ENCODE peak calls at places on chromosomes 4 and X, in eight cellular contexts. U, K, I, G, L, F, E and C are unnamed samples. For H3K4me1, the result is how much of the 10 kb centered on the place peaks cover.

GRCh38 chr4:128844931-128845330 is 35.4 kb downstream of the JADE1 start:
- DNase-seq in U (no peak), K (peak), I (no peak), G (peak), L (no peak), F (peak), E (no peak), C (no peak)

GRCh38 chr4:25457053-25457715 is 80.1 kb downstream of the ANAPC4 start:
- DNase-seq in U (peak), K (no peak), I (no peak), G (no peak), L (no peak), F (no peak), E (no peak), C (no peak)

GRCh38 chr4:128349921-128350320 is 62.3 kb upstream of the PGRMC2 start:
- DNase-seq in U (no peak), K (no peak), I (no peak), G (no peak), L (no peak), F (no peak), E (no peak), C (no peak)

GRCh38 chr4:985123-985830 is 1.6 kb upstream of the IDUA start:
- DNase-seq in U (peak), K (peak), I (peak), G (peak), L (peak), F (no peak), E (peak), C (no peak)

GRCh38 chrX:42028113-42028512 is 104.8 kb upstream of the CASK start:
- DNase-seq in U (peak), K (peak), I (peak), G (no peak), L (no peak), F (no peak), E (no peak), C (no peak)

GRCh38 chr4:108540536-108540935 is 79.8 kb upstream of the RPL34 start:
- DNase-seq in U (no peak), K (no peak), I (no peak), G (no peak), L (no peak), F (no peak), E (no peak), C (peak)

GRCh38 chr4:4780634-4781287 is 78.7 kb upstream of the MSX1 start:
- DNase-seq in U (no peak), K (no peak), I (no peak), G (no peak), L (no peak), F (no peak), E (no peak), C (no peak)

GRCh38 chrX:143437439-143437838 is 79.8 kb downstream of the SPANXN3 start:
- DNase-seq in U (peak), K (no peak), I (no peak), G (no peak), L (no peak), F (no peak), E (no peak), C (no peak)

GRCh38 chr4:104493071-104493831 is 1.4 kb downstream of the CXXC4 start:
- DNase-seq in U (peak), K (no peak), I (no peak), G (no peak), L (no peak), F (no peak), E (no peak), C (no peak)

GRCh38 chrX:5916945-5917344 is 311.7 kb downstream of the NLGN4X start:
- DNase-seq in U (peak), K (no peak), I (no peak), G (no peak), L (no peak), F (no peak), E (no peak), C (no peak)

GRCh38 chr4:169976951-169977350 is 49.2 kb downstream of the MFAP3L start:
- DNase-seq in U (peak), K (no peak), I (no peak), G (no peak), L (no peak), F (no peak), E (no peak), C (no peak)

GRCh38 chr4:142413516-142413915 is 432.6 kb downstream of the INPP4B start:
- DNase-seq in U (no peak), K (no peak), I (no peak), G (no peak), L (no peak), F (no peak), E (no peak), C (no peak)

GRCh38 chr4:28226962-28227361 is 1366.3 kb downstream of the STIM2 start:
- DNase-seq in U (no peak), K (no peak), I (no peak), G (no peak), L (no peak), F (no peak), E (no peak), C (no peak)
- H3K4me1 ChIP-seq in U (under half), K (under half), I (under half), G (under half), L (under half), F (under half), E (under half), C (under half)

DNA sequence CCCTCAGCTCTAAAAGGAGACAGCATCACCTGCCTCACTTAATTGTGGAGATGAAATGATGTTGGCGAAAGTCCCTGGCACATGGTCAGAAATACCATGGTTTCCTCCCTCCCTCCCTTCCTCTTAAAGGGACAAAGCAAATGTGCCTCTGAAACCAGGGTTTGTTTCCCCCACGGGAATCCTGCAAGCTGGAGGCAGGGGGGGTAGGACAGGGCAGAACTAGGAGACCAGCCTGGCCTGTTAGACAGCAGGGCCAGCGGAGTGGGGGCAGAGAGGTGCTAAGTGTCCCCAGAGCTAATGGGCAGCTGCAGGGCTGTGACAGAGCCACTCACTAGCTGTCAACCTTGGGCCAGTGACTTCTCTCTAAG is 5.7 kb downstream of the RTL5 start:
- DNase-seq in U (no peak), K (no peak), I (no peak), G (no peak), L (no peak), F (no peak), E (no peak), C (no peak)
- H3K27ac ChIP-seq in U (no peak), K (no peak), I (no peak), G (no peak), L (no peak), F (no peak), E (peak), C (no peak)

GRCh38 chrX:130805906-130806305 is 97.1 kb downstream of the ENOX2 start:
- DNase-seq in U (no peak), K (no peak), I (no peak), G (no peak), L (no peak), F (no peak), E (no peak), C (no peak)

GRCh38 chrX:130799393-130799792 is 103.6 kb downstream of the ENOX2 start:
- DNase-seq in U (no peak), K (no peak), I (no peak), G (no peak), L (no peak), F (no peak), E (no peak), C (no peak)

GRCh38 chrX:130801901-130802300 is 101.1 kb downstream of the ENOX2 start:
- DNase-seq in U (peak), K (no peak), I (no peak), G (no peak), L (no peak), F (no peak), E (no peak), C (no peak)

DNA sequence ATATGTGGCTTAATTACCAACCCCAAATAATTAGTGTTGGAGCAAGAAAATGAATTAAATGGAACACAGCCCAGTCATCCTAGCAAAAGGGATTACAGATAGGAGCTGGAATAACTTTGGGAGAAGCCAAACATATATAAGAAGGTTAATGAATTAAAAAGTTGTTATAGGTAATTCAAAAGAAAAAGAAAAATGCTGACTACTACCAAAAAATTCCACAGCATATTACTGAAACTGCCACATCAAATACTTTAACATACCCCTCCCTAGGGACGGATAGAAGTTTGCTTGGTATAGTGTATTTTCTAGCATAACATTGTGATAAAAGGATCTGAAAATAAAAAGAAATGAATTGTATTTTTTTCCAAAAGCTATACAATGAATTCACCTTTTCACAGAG is 99.5 kb downstream of the ENOX2 start:
- DNase-seq in U (no peak), K (no peak), I (no peak), G (no peak), L (no peak), F (no peak), E (no peak), C (no peak)
- H3K4me1 ChIP-seq in U (under half), K (under half), I (under half), G (under half), L (under half), F (under half), E (under half), C (under half)

DNA sequence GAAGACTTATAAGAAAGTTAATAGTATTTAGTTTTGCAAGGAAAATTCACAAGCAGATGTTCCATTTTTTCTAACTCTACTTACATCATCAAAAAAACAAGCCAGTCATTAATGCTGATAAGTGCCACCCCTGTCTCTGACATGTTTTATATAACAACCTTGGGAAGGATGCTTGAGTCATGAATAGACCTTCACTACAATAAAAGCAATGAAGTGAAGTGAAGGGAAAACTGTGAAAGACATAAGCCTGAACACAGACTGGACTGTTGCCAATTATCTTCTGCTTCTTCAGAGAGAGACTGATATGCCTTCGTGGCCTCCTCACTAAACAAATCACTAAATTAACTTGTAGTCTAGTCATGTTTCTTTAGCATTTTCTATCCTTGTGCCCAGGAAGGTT is 353.2 kb downstream of the PDHA2 start:
- DNase-seq in U (no peak), K (no peak), I (no peak), G (no peak), L (no peak), F (no peak), E (no peak), C (no peak)
- H3K27ac ChIP-seq in U (no peak), K (no peak), I (no peak), G (no peak), L (no peak), F (no peak), E (no peak), C (no peak)

GRCh38 chr4:7674706-7675105 is 240.0 kb upstream of the PSAPL1 start:
- DNase-seq in U (no peak), K (no peak), I (peak), G (no peak), L (no peak), F (no peak), E (peak), C (no peak)

GRCh38 chr4:7676376-7676775 is 241.6 kb upstream of the PSAPL1 start:
- DNase-seq in U (no peak), K (no peak), I (no peak), G (no peak), L (no peak), F (no peak), E (no peak), C (no peak)

GRCh38 chr4:7677086-7677485 is 242.4 kb upstream of the PSAPL1 start:
- DNase-seq in U (no peak), K (no peak), I (no peak), G (no peak), L (no peak), F (no peak), E (peak), C (no peak)

GRCh38 chr4:7675136-7675535 is 240.4 kb upstream of the PSAPL1 start:
- DNase-seq in U (no peak), K (no peak), I (no peak), G (no peak), L (no peak), F (no peak), E (peak), C (no peak)

GRCh38 chr4:7675612-7676320 is 241.0 kb upstream of the PSAPL1 start:
- DNase-seq in U (no peak), K (no peak), I (no peak), G (no peak), L (no peak), F (no peak), E (peak), C (no peak)
- H3K4me1 ChIP-seq in U (under half), K (under half), I (under half), G (under half), L (under half), F (under half), E (under half), C (under half)

GRCh38 chrX:119503484-119503861 is 35.2 kb downstream of the SLC25A5 start:
- DNase-seq in U (peak), K (peak), I (peak), G (peak), L (peak), F (no peak), E (no peak), C (no peak)
- H3K27ac ChIP-seq in U (no peak), K (peak), I (no peak), G (peak), L (no peak), F (no peak), E (no peak), C (no peak)

GRCh38 chr4:140083320-140083719 is 70.7 kb downstream of the MAML3 start:
- DNase-seq in U (no peak), K (no peak), I (no peak), G (no peak), L (no peak), F (no peak), E (no peak), C (no peak)

GRCh38 chr4:140085924-140086323 is 68.1 kb downstream of the MAML3 start:
- DNase-seq in U (no peak), K (no peak), I (no peak), G (no peak), L (no peak), F (no peak), E (no peak), C (no peak)

GRCh38 chr4:140082399-140082758 is 71.6 kb downstream of the MAML3 start:
- DNase-seq in U (no peak), K (no peak), I (no peak), G (no peak), L (no peak), F (no peak), E (no peak), C (no peak)

GRCh38 chr4:140085062-140085622 is 68.8 kb downstream of the MAML3 start:
- DNase-seq in U (peak), K (no peak), I (no peak), G (no peak), L (no peak), F (no peak), E (no peak), C (no peak)

GRCh38 chr4:140084426-140084825 is 69.6 kb downstream of the MAML3 start:
- DNase-seq in U (no peak), K (no peak), I (no peak), G (no peak), L (no peak), F (no peak), E (no peak), C (no peak)
- H3K4me1 ChIP-seq in U (under half), K (under half), I (under half), G (under half), L (under half), F (under half), E (under half), C (under half)

GRCh38 chr4:173039617-173040176 is 128.9 kb upstream of the GALNT7 start:
- DNase-seq in U (no peak), K (peak), I (no peak), G (no peak), L (no peak), F (no peak), E (no peak), C (no peak)
- H3K27ac ChIP-seq in U (no peak), K (peak), I (no peak), G (peak), L (no peak), F (no peak), E (no peak), C (no peak)

DNA sequence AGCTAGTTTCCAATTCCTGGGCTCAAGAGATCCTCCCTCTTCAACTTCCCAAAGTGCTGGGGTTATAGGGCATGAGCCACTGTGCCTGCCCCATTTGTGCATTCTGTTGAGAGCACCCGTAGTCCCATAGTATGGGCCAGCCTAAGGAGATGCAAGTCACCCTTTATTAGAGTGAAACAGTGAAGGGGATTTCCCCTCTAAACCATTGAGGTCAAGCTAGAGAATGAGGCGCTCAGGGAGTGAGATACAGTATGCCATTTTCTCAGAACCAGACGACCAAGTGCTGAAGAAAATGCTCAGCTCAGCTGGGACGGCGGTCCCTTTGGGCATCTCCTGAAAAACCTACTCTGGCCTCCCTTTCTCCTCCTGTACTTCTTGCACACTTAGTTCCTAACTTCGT is 18.7 kb downstream of the RNF4 start:
- DNase-seq in U (no peak), K (no peak), I (no peak), G (no peak), L (no peak), F (no peak), E (no peak), C (no peak)
- H3K4me1 ChIP-seq in U (under half), K (half or more), I (half or more), G (half or more), L (under half), F (under half), E (half or more), C (under half)